ENCODE peak calls at places on chromosome 4, in eight cellular contexts. R, H, M, L, C, N, Y and K are unnamed samples.

GRCh38 chr4:101118641-101119040 is 228.7 kb downstream of the PPP3CA start:
- DNase-seq in L (no peak), Y (no peak), H (no peak), M (no peak), R (no peak), C (no peak), N (no peak), K (no peak)

GRCh38 chr4:26609398-26609797 is 25.5 kb downstream of the TBC1D19 start:
- DNase-seq in Y (no peak), N (no peak), H (no peak), C (no peak), M (no peak), R (no peak), L (no peak), K (no peak)

GRCh38 chr4:52263612-52264011 is 212.5 kb downstream of the SPATA18 start:
- DNase-seq in C (no peak), M (no peak), R (no peak), Y (no peak), H (no peak), N (no peak), L (no peak), K (no peak)

GRCh38 chr4:87079967-87080366 is 140.5 kb downstream of the KLHL8 start:
- DNase-seq in C (no peak), M (no peak), R (no peak), H (no peak), Y (no peak), L (no peak), N (no peak), K (no peak)

GRCh38 chr4:179097741-179098140 is 1655.5 kb upstream of the AGA start:
- DNase-seq in C (no peak), N (no peak), M (no peak), H (no peak), L (no peak), R (no peak), Y (no peak), K (no peak)

GRCh38 chr4:145315828-145316227 is 135.4 kb upstream of the OTUD4 start:
- DNase-seq in C (no peak), L (no peak), M (no peak), N (no peak), H (no peak), Y (no peak), R (peak), K (no peak)

GRCh38 chr4:95050980-95051688 is 293.4 kb downstream of the BMPR1B start:
- DNase-seq in R (no peak), M (no peak), N (no peak), Y (no peak), C (no peak), L (no peak), H (no peak), K (no peak)

GRCh38 chr4:24229976-24230375 is 340.1 kb upstream of the PPARGC1A start:
- DNase-seq in Y (no peak), N (no peak), M (no peak), R (peak), C (no peak), L (no peak), H (no peak), K (no peak)

GRCh38 chr4:105895324-105895608 is at the start of gene NPNT:
- DNase-seq in N (no peak), Y (no peak), M (no peak), L (no peak), H (no peak), R (no peak), C (no peak), K (no peak)

GRCh38 chr4:113675731-113676707 is 85.5 kb downstream of the CAMK2D start:
- DNase-seq in R (peak), C (no peak), M (no peak), N (no peak), Y (no peak), H (no peak), L (no peak), K (no peak)

GRCh38 chr4:54254915-54255246 is 25.8 kb downstream of the PDGFRA start:
- DNase-seq in C (no peak), L (no peak), R (peak), H (no peak), M (no peak), N (no peak), Y (no peak), K (no peak)

GRCh38 chr4:87541956-87542709 is 13.0 kb upstream of the SPARCL1 start:
- DNase-seq in R (no peak), C (no peak), N (no peak), H (no peak), Y (no peak), L (no peak), M (no peak), K (no peak)

GRCh38 chr4:48635980-48636379 is 144.1 kb downstream of the FRYL start:
- DNase-seq in N (no peak), L (no peak), M (no peak), R (no peak), H (no peak), C (no peak), Y (no peak), K (no peak)

GRCh38 chr4:100100985-100101384 is 89.3 kb downstream of the DDIT4L start:
- DNase-seq in L (no peak), C (no peak), H (no peak), M (no peak), R (no peak), Y (no peak), N (no peak), K (no peak)

GRCh38 chr4:151004222-151004621 is 10.9 kb downstream of the LRBA start:
- DNase-seq in N (no peak), L (no peak), C (no peak), M (no peak), Y (no peak), H (no peak), R (peak), K (no peak)

GRCh38 chr4:113827285-113827684 is 65.7 kb upstream of the CAMK2D start:
- DNase-seq in R (peak), M (no peak), N (no peak), Y (no peak), H (no peak), L (no peak), C (no peak), K (no peak)

GRCh38 chr4:147104768-147105167 is 159.1 kb upstream of the TTC29 start:
- DNase-seq in N (no peak), Y (no peak), M (no peak), H (no peak), C (no peak), R (no peak), L (no peak), K (no peak)

GRCh38 chr4:183284965-183285364 is 35.1 kb downstream of the CLDN22 start:
- DNase-seq in H (no peak), Y (no peak), C (no peak), N (no peak), R (peak), M (no peak), L (no peak), K (no peak)

GRCh38 chr4:41822326-41822725 is 73.8 kb upstream of the PHOX2B start:
- DNase-seq in N (no peak), C (no peak), R (no peak), M (no peak), L (no peak), Y (no peak), H (no peak), K (no peak)

GRCh38 chr4:20844311-20844710 is 144.1 kb downstream of the PACRGL start:
- DNase-seq in Y (no peak), L (no peak), H (no peak), M (no peak), N (no peak), C (no peak), R (no peak), K (no peak)

GRCh38 chr4:63589796-63590195 is 819.5 kb downstream of the TECRL start:
- DNase-seq in N (no peak), M (no peak), R (no peak), H (no peak), Y (no peak), C (no peak), L (no peak), K (no peak)
- TF ChIP-seq CTCF in N (no peak), M (no peak), R (no peak), H (no peak), Y (no peak), C (no peak), L (no peak), K (no peak)

DNA sequence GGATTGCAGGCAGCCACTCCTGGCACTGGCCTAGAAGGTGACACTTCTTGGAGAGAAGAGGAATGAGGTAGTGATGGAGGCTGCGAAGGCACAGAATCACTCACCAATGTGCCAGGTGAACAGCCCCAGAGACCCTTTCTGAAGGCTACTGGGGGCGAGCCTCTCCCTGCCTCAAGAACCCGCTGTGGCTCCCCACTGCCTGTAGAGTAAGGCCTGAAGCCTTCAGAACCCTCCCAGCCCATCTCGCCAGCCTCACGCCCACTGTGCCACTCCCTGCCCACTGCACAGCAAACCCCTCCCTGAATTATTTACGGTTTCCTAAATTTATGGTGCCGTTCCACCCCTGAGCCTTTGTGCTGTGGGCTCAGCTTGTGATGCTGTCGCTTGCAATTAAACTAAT is 24.2 kb upstream of the SORCS2 start:
- DNase-seq in Y (no peak), H (no peak), M (no peak), L (no peak), C (no peak), N (no peak), R (no peak), K (no peak)
- TF ChIP-seq CTCF in Y (no peak), H (no peak), M (no peak), L (no peak), C (no peak), N (no peak), R (no peak), K (no peak)

GRCh38 chr4:4260185-4260751 is 12.2 kb upstream of the TMEM128 start:
- DNase-seq in R (peak), M (no peak), N (no peak), C (no peak), L (no peak), Y (no peak), H (no peak), K (no peak)
- TF ChIP-seq CTCF in R (peak), M (peak), N (no peak), C (no peak), L (no peak), Y (peak), H (peak), K (no peak)

GRCh38 chr4:65089666-65090065 is 580.6 kb downstream of the EPHA5 start:
- DNase-seq in C (no peak), H (no peak), L (no peak), N (no peak), Y (no peak), M (no peak), R (peak), K (no peak)
- TF ChIP-seq CTCF in C (peak), H (no peak), L (no peak), N (no peak), Y (no peak), M (no peak), R (peak), K (no peak)

GRCh38 chr4:120266602-120267001 is 200.0 kb upstream of the MAD2L1 start:
- DNase-seq in C (no peak), L (no peak), Y (no peak), R (peak), N (no peak), H (no peak), M (no peak), K (no peak)
- TF ChIP-seq CTCF in C (no peak), L (no peak), Y (no peak), R (no peak), N (no peak), H (no peak), M (no peak), K (no peak)

DNA sequence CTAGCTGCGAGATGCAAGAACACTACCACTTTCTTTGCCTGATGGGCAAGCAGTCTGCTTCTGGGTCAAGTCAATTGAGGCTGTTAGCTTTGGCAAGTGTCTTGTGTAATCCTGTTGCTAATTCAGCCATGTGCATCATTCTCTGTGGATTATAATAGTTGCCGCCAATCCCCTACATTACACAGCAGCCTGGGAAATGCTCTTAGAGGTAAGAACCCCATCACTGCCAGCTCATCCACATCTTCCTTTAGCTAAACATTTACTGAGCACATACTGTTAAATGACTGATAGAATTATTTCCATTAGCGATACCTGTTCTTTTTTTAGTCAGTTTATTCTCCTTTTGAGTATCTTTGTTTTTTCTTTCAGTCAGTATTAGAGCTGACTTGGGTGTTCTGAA is 116.2 kb downstream of the CBR4 start:
- DNase-seq in R (no peak), C (no peak), L (no peak), H (no peak), N (no peak), Y (no peak), M (no peak), K (no peak)
- TF ChIP-seq CTCF in R (no peak), C (no peak), L (no peak), H (no peak), N (no peak), Y (no peak), M (no peak), K (no peak)

DNA sequence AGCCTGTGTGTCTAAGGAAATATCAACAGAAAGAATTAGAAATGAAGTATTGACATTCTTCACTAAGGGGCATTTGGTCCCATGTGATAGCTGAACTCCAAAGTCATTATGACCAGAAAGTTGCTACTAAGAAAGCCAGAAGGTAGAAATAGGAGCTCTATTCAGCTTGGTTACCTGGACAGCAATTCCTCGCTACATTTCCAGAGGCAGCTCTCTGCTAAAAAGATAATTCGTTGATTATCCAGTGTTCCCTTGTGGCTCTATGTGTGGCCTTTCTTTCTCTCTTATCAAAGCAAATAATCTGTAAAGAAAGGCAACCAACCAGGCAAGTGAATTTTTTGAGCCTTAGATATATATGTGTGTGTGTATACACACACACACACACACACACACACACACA is 341.3 kb downstream of the ADGRL3 start:
- DNase-seq in Y (no peak), H (no peak), L (no peak), C (no peak), R (no peak), M (no peak), N (no peak), K (no peak)
- TF ChIP-seq CTCF in Y (no peak), H (no peak), L (no peak), C (no peak), R (no peak), M (no peak), N (no peak), K (no peak)